ENCODE peak calls at places on chromosomes 1 and 21, in eight cellular contexts. F is A549, D is HCT116, C is K562, K is SK-N-SH, U is HepG2, R is H1, L is GM12878. G is an unnamed sample.

GRCh38 chr1:228555074-228555989 is 68.2 kb downstream of the RNF187 start:
- DNase-seq in F (peak), D (no peak), C (peak), K (peak), U (peak), R (peak), L (no peak), G (peak)

GRCh38 chr1:35509558-35509957 is 47.6 kb downstream of the KIAA0319L start:
- DNase-seq in F (no peak), D (no peak), C (no peak), K (peak), U (no peak), R (no peak), L (no peak), G (no peak)

GRCh38 chr21:42699196-42699595 is 45.8 kb downstream of the PDE9A start:
- DNase-seq in F (no peak), D (no peak), C (no peak), K (no peak), U (no peak), R (no peak), L (no peak), G (no peak)

GRCh38 chr1:10540277-10541005 is 65.7 kb downstream of the PEX14 start:
- DNase-seq in F (no peak), D (no peak), C (no peak), K (peak), U (no peak), R (no peak), L (no peak), G (no peak)

GRCh38 chr1:15952317-15953258 is 23.3 kb downstream of the ZBTB17 start:
- DNase-seq in F (peak), D (peak), C (peak), K (no peak), U (no peak), R (no peak), L (no peak), G (peak)

GRCh38 chr1:197519741-197520334 is 251.8 kb downstream of the CRB1 start:
- DNase-seq in F (peak), D (peak), C (peak), K (no peak), U (peak), R (no peak), L (no peak), G (peak)

GRCh38 chr1:67257173-67257535 is 50.5 kb upstream of the IL12RB2 start:
- DNase-seq in F (no peak), D (no peak), C (no peak), K (no peak), U (no peak), R (no peak), L (no peak), G (no peak)

GRCh38 chr1:23371987-23372386 is 2.4 kb upstream of the ZNF436 start:
- DNase-seq in F (no peak), D (no peak), C (no peak), K (no peak), U (no peak), R (no peak), L (no peak), G (no peak)

GRCh38 chr21:39386899-39387298 is 38.0 kb upstream of the HMGN1 start:
- DNase-seq in F (no peak), D (no peak), C (no peak), K (no peak), U (no peak), R (no peak), L (no peak), G (no peak)

GRCh38 chr1:20640183-20640597 is 6.9 kb downstream of the PINK1 start:
- DNase-seq in F (peak), D (peak), C (peak), K (peak), U (peak), R (peak), L (peak), G (peak)

GRCh38 chr1:222251813-222252212 is 296.1 kb downstream of the HHIPL2 start:
- DNase-seq in F (no peak), D (no peak), C (no peak), K (no peak), U (no peak), R (no peak), L (no peak), G (no peak)

GRCh38 chr1:74717626-74718025 is 15.2 kb downstream of the CRYZ start:
- DNase-seq in F (no peak), D (no peak), C (no peak), K (no peak), U (no peak), R (no peak), L (no peak), G (no peak)

GRCh38 chr1:17653728-17654351 is 101.3 kb upstream of the ACTL8 start:
- DNase-seq in F (peak), D (no peak), C (peak), K (peak), U (no peak), R (peak), L (no peak), G (peak)

GRCh38 chr1:2840036-2840809 is 38.7 kb upstream of the TTC34 start:
- DNase-seq in F (no peak), D (no peak), C (peak), K (no peak), U (no peak), R (no peak), L (no peak), G (peak)

GRCh38 chr21:27423073-27423472 is 456.2 kb upstream of the ADAMTS5 start:
- DNase-seq in F (no peak), D (no peak), C (no peak), K (no peak), U (no peak), R (no peak), L (no peak), G (no peak)

GRCh38 chr1:167066333-167067122 is 23.6 kb downstream of the GPA33 start:
- DNase-seq in F (peak), D (peak), C (peak), K (peak), U (peak), R (peak), L (no peak), G (peak)

GRCh38 chr1:189970331-189971230 is 507.1 kb downstream of the BRINP3 start:
- DNase-seq in F (no peak), D (no peak), C (no peak), K (no peak), U (no peak), R (no peak), L (no peak), G (no peak)

GRCh38 chr1:206699626-206700025 is 14.9 kb downstream of the MAPKAPK2 start:
- DNase-seq in F (no peak), D (no peak), C (peak), K (no peak), U (peak), R (no peak), L (no peak), G (peak)

GRCh38 chr21:26140185-26140584 is 30.4 kb downstream of the APP start:
- DNase-seq in F (peak), D (peak), C (no peak), K (no peak), U (peak), R (no peak), L (no peak), G (peak)

GRCh38 chr1:34705077-34705476 is 49.8 kb upstream of the GJB5 start:
- DNase-seq in F (no peak), D (no peak), C (no peak), K (peak), U (no peak), R (no peak), L (no peak), G (no peak)

GRCh38 chr1:114979278-114979891 is 50.2 kb upstream of the TSHB start:
- DNase-seq in F (peak), D (peak), C (peak), K (peak), U (peak), R (peak), L (peak), G (peak)

GRCh38 chr1:214466759-214467585 is 84.4 kb downstream of the PTPN14 start:
- DNase-seq in F (peak), D (no peak), C (no peak), K (no peak), U (no peak), R (no peak), L (no peak), G (no peak)

GRCh38 chr1:31227891-31228290 is 11.8 kb downstream of the NKAIN1 start:
- DNase-seq in F (no peak), D (no peak), C (no peak), K (peak), U (no peak), R (no peak), L (no peak), G (no peak)

GRCh38 chr1:246602194-246602593 is 35.9 kb downstream of the CNST start:
- DNase-seq in F (no peak), D (no peak), C (no peak), K (no peak), U (no peak), R (no peak), L (no peak), G (peak)

GRCh38 chr1:19582318-19582717 is 61.8 kb upstream of the NBL1 start:
- DNase-seq in F (peak), D (peak), C (peak), K (peak), U (no peak), R (peak), L (peak), G (peak)

GRCh38 chr1:204442376-204443259 is 31.0 kb upstream of the PPP1R15B start:
- DNase-seq in F (no peak), D (no peak), C (no peak), K (no peak), U (no peak), R (no peak), L (no peak), G (no peak)

GRCh38 chr1:117735045-117735992 is 129.5 kb downstream of the TENT5C start:
- DNase-seq in F (peak), D (no peak), C (no peak), K (no peak), U (peak), R (no peak), L (peak), G (peak)

GRCh38 chr1:147586412-147586811 is 45.1 kb downstream of the BCL9 start:
- DNase-seq in F (no peak), D (no peak), C (no peak), K (no peak), U (no peak), R (peak), L (no peak), G (no peak)

GRCh38 chr1:218254296-218254918 is 30.7 kb upstream of the RRP15 start:
- DNase-seq in F (no peak), D (no peak), C (no peak), K (no peak), U (no peak), R (no peak), L (no peak), G (peak)

GRCh38 chr1:53416264-53416663 is 42.9 kb upstream of the DMRTB1 start:
- DNase-seq in F (no peak), D (no peak), C (no peak), K (no peak), U (no peak), R (no peak), L (no peak), G (no peak)

GRCh38 chr1:53614231-53615021 is 124.5 kb downstream of the GLIS1 start:
- DNase-seq in F (no peak), D (no peak), C (no peak), K (no peak), U (no peak), R (no peak), L (no peak), G (no peak)

GRCh38 chr1:201495447-201496295 is 11.3 kb downstream of the CSRP1 start:
- DNase-seq in F (no peak), D (no peak), C (no peak), K (peak), U (peak), R (no peak), L (no peak), G (no peak)

GRCh38 chr1:222736470-222736869 is 532 bp upstream of the FAM177B start:
- DNase-seq in F (no peak), D (no peak), C (no peak), K (no peak), U (no peak), R (peak), L (no peak), G (no peak)

GRCh38 chr1:36326499-36326898 is 3.1 kb upstream of the EVA1B start:
- DNase-seq in F (no peak), D (no peak), C (peak), K (no peak), U (no peak), R (no peak), L (no peak), G (no peak)

GRCh38 chr1:7402548-7402850 is 368.6 kb upstream of the VAMP3 start:
- DNase-seq in F (no peak), D (no peak), C (no peak), K (no peak), U (no peak), R (no peak), L (no peak), G (no peak)

DNA sequence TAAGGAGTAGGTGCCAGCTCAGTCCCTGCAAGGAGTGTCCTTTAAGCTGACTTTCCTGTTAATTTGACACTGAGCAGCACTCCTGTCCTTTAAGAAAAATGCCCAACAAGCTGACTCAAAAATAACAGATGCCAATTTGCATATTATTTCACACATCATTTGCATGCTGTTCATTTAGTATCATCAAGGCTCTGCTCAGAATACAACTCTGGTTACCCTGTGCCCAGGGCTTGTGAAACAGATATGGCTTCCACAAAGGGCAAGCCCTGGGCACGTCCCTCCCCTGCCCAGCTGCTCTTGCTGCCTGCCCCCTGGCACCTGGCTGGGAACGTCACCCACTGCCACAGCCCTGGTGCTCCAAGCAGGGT is 10.3 kb downstream of the KCNN3 start:
- DNase-seq in F (no peak), D (no peak), C (no peak), K (no peak), U (no peak), R (no peak), L (peak), G (no peak)
- H3K4me3 ChIP-seq in F (no peak), D (no peak), C (no peak), K (no peak), U (no peak), R (no peak), L (peak), G (no peak)

GRCh38 chr1:51482881-51483280 is 36.2 kb downstream of the EPS15 start:
- DNase-seq in F (no peak), D (no peak), C (no peak), K (no peak), U (no peak), R (no peak), L (no peak), G (no peak)

GRCh38 chr1:51488372-51489050 is 30.6 kb downstream of the EPS15 start:
- DNase-seq in F (no peak), D (no peak), C (no peak), K (peak), U (no peak), R (no peak), L (no peak), G (no peak)

GRCh38 chr1:51487628-51488027 is 31.4 kb downstream of the EPS15 start:
- DNase-seq in F (no peak), D (no peak), C (peak), K (no peak), U (no peak), R (no peak), L (no peak), G (no peak)

GRCh38 chr1:51489472-51489871 is 29.6 kb downstream of the EPS15 start:
- DNase-seq in F (no peak), D (no peak), C (no peak), K (no peak), U (no peak), R (no peak), L (no peak), G (no peak)

DNA sequence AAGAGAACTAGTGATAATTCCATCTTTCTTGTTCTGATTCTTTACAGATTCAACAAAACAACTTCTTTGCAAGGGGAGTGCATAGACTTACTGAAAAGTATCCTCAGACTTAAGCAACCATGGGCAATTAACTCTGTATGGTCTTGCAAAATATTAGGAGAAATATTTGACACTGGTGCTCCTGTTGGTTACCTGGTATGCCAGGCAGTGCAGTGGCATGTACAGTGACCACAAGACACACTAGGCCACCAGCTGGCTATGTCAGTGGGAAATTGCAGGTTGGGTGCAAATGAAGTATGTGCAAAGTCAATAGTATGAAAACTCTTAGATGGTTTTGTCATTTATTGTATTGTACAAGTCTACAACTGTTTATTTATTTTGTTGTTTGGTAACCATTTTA is 34.5 kb downstream of the EPS15 start:
- DNase-seq in F (no peak), D (no peak), C (no peak), K (no peak), U (no peak), R (no peak), L (no peak), G (no peak)
- TF ChIP-seq MAX in F (no peak), D (no peak), C (no peak), K (no peak), U (no peak), R (no peak), L (no peak), G (no peak)

GRCh38 chr1:64578270-64578973 is 108.5 kb downstream of the CACHD1 start:
- DNase-seq in F (no peak), D (no peak), C (no peak), K (no peak), U (no peak), R (no peak), L (no peak), G (no peak)

GRCh38 chr1:64584479-64584878 is 114.5 kb downstream of the CACHD1 start:
- DNase-seq in F (no peak), D (no peak), C (no peak), K (no peak), U (no peak), R (no peak), L (no peak), G (no peak)

DNA sequence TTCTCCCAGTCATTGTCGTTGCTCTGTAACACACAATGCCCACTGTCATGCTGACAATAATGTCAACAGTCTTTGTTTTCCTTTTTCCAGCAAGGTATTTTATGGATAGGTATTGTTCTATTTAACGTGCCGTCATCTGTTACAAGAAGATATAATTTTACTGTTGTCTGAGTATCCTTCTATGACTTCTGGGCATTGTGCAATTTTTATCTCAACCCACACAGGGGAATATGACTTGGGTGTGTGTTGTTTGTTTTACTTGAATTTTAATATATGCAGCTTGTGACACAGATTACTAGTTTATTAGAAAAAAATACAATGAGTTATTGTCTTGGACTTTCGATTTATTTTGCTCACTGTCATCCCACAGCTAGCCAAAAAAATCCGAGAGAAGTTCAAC is 111.9 kb downstream of the CACHD1 start:
- DNase-seq in F (no peak), D (no peak), C (no peak), K (no peak), U (no peak), R (no peak), L (no peak), G (no peak)
- H3K4me3 ChIP-seq in F (no peak), D (no peak), C (no peak), K (no peak), U (no peak), R (no peak), L (no peak), G (no peak)

DNA sequence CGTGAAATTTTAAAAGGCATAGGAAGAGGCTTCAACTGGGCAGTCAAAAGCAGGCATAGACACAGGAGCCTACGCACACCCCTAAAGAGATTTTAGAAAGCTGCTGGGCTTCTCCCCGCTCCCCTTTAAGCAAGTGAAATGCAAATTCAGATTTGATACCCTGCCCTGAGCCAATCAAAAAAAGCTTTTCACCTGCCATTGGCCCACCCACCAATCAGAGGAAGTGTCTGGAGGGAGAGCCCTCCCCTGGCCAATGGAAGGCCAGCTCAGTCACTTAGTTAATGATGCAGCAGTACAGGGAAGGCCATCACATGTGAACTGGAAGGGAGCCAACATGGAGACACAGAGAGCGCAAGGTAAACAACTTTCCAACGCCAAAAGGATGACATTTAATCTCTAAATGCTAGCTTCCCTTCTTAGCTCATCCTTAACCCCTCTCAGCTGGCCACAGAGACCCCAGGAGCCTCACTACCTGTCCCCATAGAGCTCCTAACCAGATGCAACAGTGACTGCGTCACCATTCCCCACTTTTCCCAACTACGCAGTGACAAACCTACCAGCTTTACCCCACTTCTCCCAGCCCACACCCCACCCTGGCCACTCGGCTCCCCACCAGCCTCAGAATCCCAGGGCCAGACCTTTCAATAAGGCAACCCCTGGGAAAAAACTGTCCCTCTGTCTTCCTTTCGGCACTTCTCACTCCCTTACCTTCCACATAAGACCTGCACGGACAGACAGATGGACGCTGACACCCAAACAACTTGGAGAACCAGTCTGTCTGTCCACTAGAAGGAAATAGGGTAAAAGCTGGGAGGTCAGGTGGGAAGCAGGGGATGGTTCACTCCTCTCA is 71.0 kb downstream of the CD46 start:
- DNase-seq in F (peak), D (no peak), C (peak), K (peak), U (no peak), R (no peak), L (peak), G (no peak)
- TF ChIP-seq MAX in F (no peak), D (no peak), C (no peak), K (no peak), U (no peak), R (no peak), L (peak), G (no peak)

G was measured in NB4.